ENCODE peak calls at places on chromosomes 3 and 15, in ten cellular contexts. Z, B, V, P, T, N, L, D, R and F are unnamed samples.

GRCh38 chr3:46882377-46883015 is 5.0 kb downstream of the PTH1R start:
- DNase-seq in Z (peak), B (peak), V (peak), P (peak), T (peak), N (no peak), L (no peak), D (no peak), R (no peak), F (no peak)

GRCh38 chr3:98968824-98969223 is 67.3 kb upstream of the DCBLD2 start:
- DNase-seq in Z (no peak), B (no peak), V (no peak), P (no peak), T (no peak), N (no peak), L (no peak), D (no peak), R (no peak), F (no peak)

GRCh38 chr3:47017504-47018268 is 38.2 kb downstream of the NBEAL2 start:
- DNase-seq in Z (no peak), B (peak), V (peak), P (no peak), T (no peak), N (no peak), L (no peak), D (no peak), R (no peak), F (peak)

GRCh38 chr15:42059661-42060476 is 34.5 kb downstream of the PLA2G4D start:
- DNase-seq in Z (peak), B (peak), V (peak), P (peak), T (peak), N (peak), L (peak), D (peak), R (no peak), F (peak)

GRCh38 chr15:94584833-94585244 is 353.5 kb downstream of the MCTP2 start:
- DNase-seq in Z (peak), B (no peak), V (peak), P (no peak), T (peak), N (no peak), L (peak), D (no peak), R (no peak), F (no peak)

GRCh38 chr3:36538405-36538804 is 158.1 kb downstream of the STAC start:
- DNase-seq in Z (no peak), B (no peak), V (no peak), P (no peak), T (no peak), N (no peak), L (no peak), D (no peak), R (no peak), F (peak)

GRCh38 chr3:137852511-137852910 is 88.4 kb downstream of the SOX14 start:
- DNase-seq in Z (no peak), B (no peak), V (no peak), P (no peak), T (no peak), N (no peak), L (no peak), D (no peak), R (no peak), F (no peak)

GRCh38 chr3:173440431-173440990 is 43.0 kb downstream of the NLGN1 start:
- DNase-seq in Z (no peak), B (no peak), V (no peak), P (no peak), T (no peak), N (no peak), L (no peak), D (no peak), R (no peak), F (no peak)

GRCh38 chr3:76353683-76354082 is 568.3 kb upstream of the ZNF717 start:
- DNase-seq in Z (no peak), B (no peak), V (no peak), P (no peak), T (no peak), N (no peak), L (no peak), D (no peak), R (no peak), F (no peak)

GRCh38 chr3:127685708-127686511 is 13.2 kb downstream of the ABTB1 start:
- DNase-seq in Z (no peak), B (no peak), V (no peak), P (no peak), T (no peak), N (no peak), L (no peak), D (no peak), R (no peak), F (no peak)

GRCh38 chr3:120544361-120544760 is 51.8 kb upstream of the NDUFB4 start:
- DNase-seq in Z (no peak), B (no peak), V (no peak), P (no peak), T (no peak), N (no peak), L (no peak), D (no peak), R (no peak), F (no peak)

GRCh38 chr15:47717036-47717611 is at the start of gene SEMA6D:
- DNase-seq in Z (peak), B (peak), V (no peak), P (peak), T (no peak), N (peak), L (no peak), D (peak), R (peak), F (peak)

GRCh38 chr3:14837864-14838263 is 19.1 kb downstream of the FGD5 start:
- DNase-seq in Z (peak), B (peak), V (no peak), P (no peak), T (no peak), N (no peak), L (no peak), D (no peak), R (no peak), F (no peak)

GRCh38 chr3:46682974-46683373 is 10.5 kb downstream of the ALS2CL start:
- DNase-seq in Z (no peak), B (no peak), V (no peak), P (no peak), T (no peak), N (no peak), L (no peak), D (no peak), R (no peak), F (no peak)

GRCh38 chr3:78900426-78900825 is 867.4 kb downstream of the ROBO1 start:
- DNase-seq in Z (peak), B (no peak), V (no peak), P (no peak), T (no peak), N (no peak), L (no peak), D (no peak), R (no peak), F (peak)

GRCh38 chr3:9600597-9600996 is 47.0 kb upstream of the LHFPL4 start:
- DNase-seq in Z (peak), B (peak), V (no peak), P (no peak), T (peak), N (no peak), L (no peak), D (peak), R (peak), F (no peak)

GRCh38 chr15:66748320-66748779 is 46.3 kb downstream of the SMAD6 start:
- DNase-seq in Z (peak), B (peak), V (no peak), P (no peak), T (no peak), N (no peak), L (no peak), D (no peak), R (no peak), F (peak)

GRCh38 chr3:34863485-34863884 is 775.8 kb upstream of the ARPP21 start:
- DNase-seq in Z (no peak), B (no peak), V (no peak), P (no peak), T (no peak), N (no peak), L (peak), D (no peak), R (no peak), F (no peak)

GRCh38 chr15:44069489-44069888 is 125.6 kb downstream of the FRMD5 start:
- DNase-seq in Z (no peak), B (no peak), V (no peak), P (no peak), T (no peak), N (no peak), L (no peak), D (no peak), R (no peak), F (no peak)

GRCh38 chr3:15812183-15812582 is 14.4 kb upstream of the ANKRD28 start:
- DNase-seq in Z (peak), B (peak), V (peak), P (no peak), T (peak), N (no peak), L (peak), D (no peak), R (no peak), F (peak)

GRCh38 chr15:86743283-86743903 is 663.7 kb downstream of the AGBL1 start:
- DNase-seq in Z (no peak), B (no peak), V (peak), P (no peak), T (peak), N (no peak), L (peak), D (peak), R (peak), F (no peak)

GRCh38 chr3:147120029-147120428 is 286.3 kb downstream of the ZIC4 start:
- DNase-seq in Z (peak), B (peak), V (peak), P (no peak), T (no peak), N (no peak), L (no peak), D (no peak), R (no peak), F (peak)

GRCh38 chr3:40299721-40300335 is 9.7 kb upstream of the EIF1B start:
- DNase-seq in Z (peak), B (peak), V (peak), P (no peak), T (peak), N (no peak), L (no peak), D (no peak), R (no peak), F (peak)

GRCh38 chr3:46821553-46821952 is 41.7 kb downstream of the MYL3 start:
- DNase-seq in Z (no peak), B (no peak), V (no peak), P (no peak), T (no peak), N (no peak), L (no peak), D (no peak), R (no peak), F (no peak)

GRCh38 chr15:74531144-74531811 is 9.7 kb upstream of the ARID3B start:
- DNase-seq in Z (peak), B (peak), V (no peak), P (no peak), T (no peak), N (no peak), L (no peak), D (no peak), R (no peak), F (peak)

DNA sequence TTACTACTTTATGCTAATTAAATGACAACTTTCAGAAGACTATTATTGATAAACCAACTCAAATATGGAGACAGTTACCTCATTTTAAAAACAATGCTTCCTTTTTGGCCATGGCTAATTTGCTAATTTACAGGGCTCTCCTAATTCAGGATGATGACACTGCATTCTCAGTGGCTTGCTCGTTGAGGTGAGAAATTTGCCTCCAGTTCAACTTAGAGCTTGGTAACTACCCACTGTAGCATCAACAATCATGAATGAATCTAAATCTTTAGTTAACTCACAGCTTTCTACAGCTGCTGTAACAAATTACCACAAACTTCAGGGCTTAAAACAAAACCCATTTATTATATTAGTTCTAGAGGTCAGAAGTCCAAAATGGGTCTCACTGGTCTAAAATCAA is 14.0 kb downstream of the PBRM1 start:
- DNase-seq in Z (no peak), B (no peak), V (peak), P (no peak), T (peak), N (no peak), L (no peak), D (no peak), R (no peak), F (peak)
- H3K4me3 ChIP-seq in Z (no peak), B (no peak), V (peak), P (no peak), T (peak), N (no peak), L (no peak), D (no peak), R (no peak), F (no peak)

DNA sequence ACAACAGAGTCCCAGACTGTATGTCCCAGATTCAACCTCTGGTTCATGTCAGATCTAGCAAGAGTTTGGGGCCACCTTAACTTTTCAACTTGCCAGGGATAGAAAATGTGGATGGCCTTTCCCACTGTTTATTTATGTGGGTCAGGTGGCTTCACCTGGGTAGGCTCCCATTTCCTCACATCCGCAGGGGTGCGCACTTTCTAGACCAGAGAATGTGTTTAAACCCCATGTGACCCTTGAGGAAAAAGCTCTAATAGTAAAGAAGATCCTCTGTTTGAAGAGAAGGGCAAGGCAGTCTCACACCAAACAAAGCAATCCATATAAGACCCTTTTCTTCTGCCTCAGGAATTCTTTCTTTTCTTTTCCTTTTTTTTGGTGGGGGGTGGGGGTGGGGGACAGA is 167.2 kb upstream of the TSC22D2 start:
- DNase-seq in Z (no peak), B (no peak), V (no peak), P (no peak), T (no peak), N (no peak), L (no peak), D (no peak), R (no peak), F (no peak)
- TF ChIP-seq CTCF in Z (no peak), B (no peak), V (no peak), P (no peak), T (no peak), N (no peak), L (no peak), D (no peak), R (no peak), F (no peak)

GRCh38 chr3:72678380-72678779 is 169.9 kb downstream of the SHQ1 start:
- DNase-seq in Z (no peak), B (no peak), V (no peak), P (no peak), T (no peak), N (no peak), L (no peak), D (no peak), R (no peak), F (no peak)
- H3K4me3 ChIP-seq in Z (no peak), B (no peak), V (no peak), P (no peak), T (no peak), N (no peak), L (no peak), D (no peak), R (no peak), F (no peak)

GRCh38 chr3:130243808-130244207 is 101.7 kb upstream of the COL6A5 start:
- DNase-seq in Z (no peak), B (no peak), V (no peak), P (no peak), T (no peak), N (no peak), L (no peak), D (no peak), R (no peak), F (no peak)

DNA sequence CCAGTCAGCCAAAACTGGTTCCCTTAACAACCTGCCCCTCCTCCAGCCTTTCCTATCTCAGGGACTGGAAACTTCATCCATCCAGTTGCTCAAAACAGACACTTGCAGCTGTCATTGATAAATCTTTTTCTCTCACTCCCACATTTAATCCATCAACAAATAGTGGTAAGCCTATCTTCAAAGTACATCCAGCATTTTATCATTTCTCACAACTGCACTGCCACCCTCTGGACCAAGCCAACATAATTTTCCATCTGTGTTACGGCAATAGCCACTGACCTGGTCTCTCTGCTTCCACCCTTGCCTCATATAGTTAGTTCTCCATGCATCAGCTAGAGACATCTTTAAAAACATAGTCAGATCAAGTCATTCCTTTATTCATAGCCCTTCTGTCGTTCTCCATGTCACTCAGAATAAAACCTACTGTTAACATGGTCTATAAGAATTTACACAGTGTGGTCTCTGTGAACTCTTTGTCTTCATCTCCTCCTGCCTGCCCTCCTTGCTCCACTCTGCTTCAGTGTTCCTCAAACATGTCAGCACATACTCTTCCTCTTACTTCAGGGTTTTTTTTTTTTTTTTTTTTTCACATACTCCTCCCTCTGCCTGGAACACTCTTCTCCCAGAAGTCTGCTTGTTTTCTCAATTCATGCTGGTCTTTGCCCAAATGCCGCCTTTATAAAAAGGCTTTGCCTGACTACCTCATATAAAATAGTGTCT is 102.5 kb upstream of the COL6A5 start:
- DNase-seq in Z (peak), B (peak), V (peak), P (no peak), T (peak), N (no peak), L (peak), D (no peak), R (no peak), F (peak)
- TF ChIP-seq CTCF in Z (peak), B (peak), V (no peak), P (no peak), T (peak), N (no peak), L (peak), D (no peak), R (peak), F (peak)

GRCh38 chr3:184314700-184315505 is 497 bp downstream of the EIF4G1 start:
- DNase-seq in Z (peak), B (peak), V (peak), P (peak), T (peak), N (peak), L (peak), D (peak), R (peak), F (peak)

GRCh38 chr3:184317201-184317600 is 2.8 kb downstream of the EIF4G1 start:
- DNase-seq in Z (no peak), B (no peak), V (no peak), P (no peak), T (no peak), N (no peak), L (no peak), D (no peak), R (no peak), F (no peak)

GRCh38 chr3:184315506-184315867 is 1.1 kb downstream of the EIF4G1 start:
- DNase-seq in Z (no peak), B (no peak), V (peak), P (no peak), T (no peak), N (no peak), L (no peak), D (no peak), R (no peak), F (no peak)

GRCh38 chr3:184315871-184316661 is 1.7 kb downstream of the EIF4G1 start:
- DNase-seq in Z (peak), B (peak), V (no peak), P (no peak), T (no peak), N (no peak), L (no peak), D (peak), R (no peak), F (peak)

DNA sequence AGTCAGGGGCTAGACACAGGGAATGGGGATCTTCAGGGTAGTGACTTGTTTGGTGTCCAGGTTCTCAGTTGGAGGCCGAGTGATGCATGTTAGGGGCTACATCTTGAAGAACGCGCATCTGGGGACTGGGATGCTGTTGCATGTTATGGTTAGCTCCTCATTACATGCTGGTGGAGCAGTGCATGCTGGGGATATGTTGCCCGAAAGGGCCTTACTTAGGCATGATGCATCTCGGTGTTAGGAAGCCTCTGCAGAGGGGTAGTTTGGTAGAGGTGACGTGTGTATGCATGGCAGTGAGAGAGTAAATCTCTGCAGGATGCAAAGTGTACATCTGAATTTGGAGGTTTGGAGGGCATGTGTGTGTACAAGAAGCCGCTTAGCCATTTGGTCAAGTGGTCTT is 2.4 kb downstream of the EIF4G1 start:
- DNase-seq in Z (no peak), B (no peak), V (no peak), P (no peak), T (no peak), N (no peak), L (no peak), D (no peak), R (no peak), F (no peak)
- H3K4me3 ChIP-seq in Z (peak), B (peak), V (peak), P (peak), T (peak), N (no peak), L (peak), D (no peak), R (peak), F (peak)

GRCh38 chr3:19254784-19255338 is 106.6 kb downstream of the KCNH8 start:
- DNase-seq in Z (no peak), B (no peak), V (no peak), P (no peak), T (no peak), N (no peak), L (no peak), D (no peak), R (no peak), F (no peak)

GRCh38 chr3:19254189-19254588 is 105.9 kb downstream of the KCNH8 start:
- DNase-seq in Z (no peak), B (no peak), V (peak), P (no peak), T (no peak), N (no peak), L (no peak), D (no peak), R (no peak), F (no peak)

GRCh38 chr3:19250959-19251610 is 102.8 kb downstream of the KCNH8 start:
- DNase-seq in Z (no peak), B (no peak), V (peak), P (no peak), T (no peak), N (no peak), L (peak), D (no peak), R (no peak), F (no peak)

GRCh38 chr3:19256313-19256712 is 108.0 kb downstream of the KCNH8 start:
- DNase-seq in Z (no peak), B (no peak), V (no peak), P (no peak), T (no peak), N (no peak), L (no peak), D (no peak), R (no peak), F (no peak)
- TF ChIP-seq CTCF in Z (no peak), B (no peak), V (no peak), P (no peak), T (no peak), N (no peak), L (peak), D (no peak), R (no peak), F (no peak)

GRCh38 chr15:99434506-99435137 is 131.2 kb upstream of the MEF2A start:
- DNase-seq in Z (no peak), B (no peak), V (no peak), P (peak), T (no peak), N (no peak), L (no peak), D (no peak), R (no peak), F (no peak)
- H3K4me3 ChIP-seq in Z (no peak), B (no peak), V (no peak), P (no peak), T (no peak), N (no peak), L (no peak), D (no peak), R (no peak), F (no peak)

GRCh38 chr3:50204804-50205718 is at the start of gene SLC38A3:
- DNase-seq in Z (no peak), B (no peak), V (peak), P (no peak), T (no peak), N (no peak), L (no peak), D (no peak), R (peak), F (no peak)
- TF ChIP-seq CTCF in Z (no peak), B (no peak), V (no peak), P (no peak), T (no peak), N (no peak), L (no peak), D (no peak), R (no peak), F (no peak)